ENCODE peak calls at places on chromosomes 16 and 17, in five cellular contexts. T, J, L, B and F are unnamed samples.

GRCh38 chr16:20889625-20890275 is 10.4 kb downstream of the DCUN1D3 start:
- DNase-seq in B (no peak), T (no peak), J (no peak), L (no peak), F (no peak)

GRCh38 chr17:78805301-78805700 is 23.2 kb upstream of the CYTH1 start:
- DNase-seq in T (no peak), J (no peak), L (peak; percentile 61), B (no peak), F (no peak)

GRCh38 chr16:27762441-27762840 is 212.5 kb downstream of the KATNIP start:
- DNase-seq in B (peak; percentile 49), L (no peak), J (no peak), T (no peak), F (no peak)

GRCh38 chr17:7502987-7503386 is 18.8 kb downstream of the POLR2A start:
- DNase-seq in B (no peak), J (no peak), L (no peak), T (no peak), F (no peak)

GRCh38 chr16:10009691-10010090 is 172.5 kb downstream of the GRIN2A start:
- DNase-seq in B (no peak), L (no peak), J (no peak), T (no peak), F (no peak)

GRCh38 chr17:51374220-51374619 is 113.9 kb downstream of the UTP18 start:
- DNase-seq in T (no peak), B (no peak), J (no peak), L (no peak), F (no peak)

GRCh38 chr17:47884905-47885735 is 10.9 kb upstream of the SP2 start:
- DNase-seq in J (no peak), L (no peak), B (no peak), T (no peak), F (no peak)

GRCh38 chr16:8888951-8889892 is 7.1 kb downstream of the LITAFD start:
- DNase-seq in T (no peak), J (no peak), L (no peak), B (no peak), F (no peak)

GRCh38 chr17:17363638-17364337 is 60.6 kb downstream of the NT5M start:
- DNase-seq in J (no peak), B (no peak), T (no peak), L (no peak), F (no peak)

GRCh38 chr17:45870342-45870974 is 23.9 kb upstream of the MAPT start:
- DNase-seq in L (no peak), B (no peak), T (no peak), J (no peak), F (no peak)

GRCh38 chr16:58049697-58050185 is 24.2 kb downstream of the MMP15 start:
- DNase-seq in L (no peak), T (no peak), J (no peak), B (no peak), F (no peak)

GRCh38 chr16:23615805-23616204 is 19.7 kb upstream of the NDUFAB1 start:
- DNase-seq in J (no peak), L (no peak), B (no peak), T (no peak), F (no peak)

GRCh38 chr17:82023447-82024241 is 539 bp downstream of the LRRC45 start:
- DNase-seq in J (no peak), B (no peak), L (no peak), T (no peak), F (no peak)

GRCh38 chr16:69071036-69071435 is 34.4 kb upstream of the HAS3 start:
- DNase-seq in B (no peak), L (no peak), T (no peak), J (no peak), F (no peak)

GRCh38 chr17:81492202-81492601 is 20.4 kb downstream of the ACTG1 start:
- DNase-seq in J (no peak), T (no peak), B (no peak), L (no peak), F (no peak)

GRCh38 chr16:57613514-57613913 is 14.9 kb upstream of the ADGRG1 start:
- DNase-seq in T (no peak), L (no peak), J (no peak), B (no peak), F (no peak)

GRCh38 chr16:20610192-20610891 is 34.2 kb upstream of the ACSM2B start:
- DNase-seq in B (no peak), J (peak; percentile 87), L (no peak), T (no peak), F (no peak)

GRCh38 chr16:908526-909155 is 62.1 kb downstream of the LMF1 start:
- DNase-seq in L (no peak), J (no peak), B (no peak), T (no peak), F (no peak)

GRCh38 chr17:46851029-46851741 is at the start of gene WNT9B:
- DNase-seq in L (no peak), J (no peak), T (no peak), B (no peak), F (no peak)